ENCODE peak calls at places on chromosomes 3 and 15, in seven cellular contexts. L is WERI-Rb-1, Z is sigmoid colon, H is spleen, S is foreskin fibroblast, Q is stomach, O is aorta. E is an unnamed sample.

GRCh38 chr15:96768435-96768789 is 437.9 kb downstream of the NR2F2 start:
- DNase-seq in Q (no peak), S (no peak), L (no peak), H (no peak), O (no peak), Z (no peak), E (no peak)

GRCh38 chr15:69107025-69107620 is 53.3 kb upstream of the GLCE start:
- DNase-seq in H (no peak), Q (no peak), L (no peak), Z (no peak), O (no peak), S (no peak), E (no peak)

GRCh38 chr15:40038267-40038653 is 721 bp downstream of the SRP14 start:
- DNase-seq in H (no peak), Z (no peak), L (no peak), Q (no peak), S (no peak), O (no peak), E (no peak)

GRCh38 chr3:52244061-52244628 is 1.4 kb upstream of the PPM1M start:
- DNase-seq in Z (peak), Q (peak), H (peak), L (no peak), S (peak), O (peak), E (peak)

GRCh38 chr3:39327746-39328349 is 1.7 kb upstream of the CCR8 start:
- DNase-seq in S (no peak), H (no peak), O (no peak), L (no peak), Z (no peak), Q (no peak), E (no peak)

GRCh38 chr3:40768536-40768935 is 243.8 kb downstream of the ZNF621 start:
- DNase-seq in Q (no peak), O (no peak), H (no peak), Z (no peak), L (no peak), S (no peak), E (peak)

GRCh38 chr3:136135039-136135802 is 60.9 kb downstream of the MSL2 start:
- DNase-seq in O (no peak), H (no peak), Q (no peak), L (no peak), S (no peak), Z (no peak), E (no peak)

GRCh38 chr15:90892498-90893174 is 8.3 kb downstream of the FES start:
- DNase-seq in S (no peak), O (no peak), L (no peak), Q (no peak), H (peak), Z (no peak), E (no peak)

GRCh38 chr15:35738370-35738769 is 192.4 kb upstream of the DPH6 start:
- DNase-seq in H (no peak), Z (no peak), L (no peak), O (no peak), Q (no peak), S (peak), E (no peak)

GRCh38 chr3:18124501-18124900 is 300.6 kb downstream of the SATB1 start:
- DNase-seq in O (no peak), L (no peak), Q (no peak), S (peak), Z (no peak), H (no peak), E (peak)

GRCh38 chr15:48358229-48358641 is 27.0 kb downstream of the DUT start:
- DNase-seq in S (no peak), O (no peak), L (no peak), Z (no peak), H (no peak), Q (no peak), E (no peak)

GRCh38 chr15:25862469-25863066 is 559 bp downstream of the ATP10A start:
- DNase-seq in Q (peak), L (peak), O (peak), Z (no peak), H (no peak), S (no peak), E (peak)

DNA sequence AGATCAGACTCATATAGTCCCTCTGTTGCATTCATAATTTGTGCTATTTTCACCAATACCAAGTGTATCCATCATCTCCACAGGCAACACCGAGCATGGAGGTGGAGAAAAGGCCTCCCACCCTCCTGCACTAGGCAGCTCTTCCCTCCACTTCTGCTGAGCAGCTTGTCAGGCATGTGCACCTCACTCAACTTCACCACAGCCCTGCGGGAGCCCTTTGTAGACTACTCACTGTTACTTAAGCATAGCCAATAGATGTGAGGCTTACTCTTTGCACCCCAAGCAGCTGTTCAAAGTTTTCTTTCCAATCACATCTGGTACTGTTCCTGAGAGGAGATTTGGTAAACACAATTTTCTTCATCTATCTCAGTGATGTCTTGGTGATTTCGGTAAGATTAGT is 16.9 kb upstream of the GUCA1C start:
- DNase-seq in Z (no peak), H (no peak), L (no peak), Q (no peak), S (no peak), O (no peak), E (no peak)
- H3K4me3 ChIP-seq in Z (no peak), H (no peak), L (no peak), Q (no peak), S (no peak), O (no peak), E (no peak)

GRCh38 chr3:22121068-22121706 is 370.2 kb upstream of the ZNF385D start:
- DNase-seq in H (no peak), O (no peak), Q (no peak), Z (no peak), L (no peak), S (no peak), E (no peak)
- H3K4me3 ChIP-seq in H (no peak), O (no peak), Q (no peak), Z (no peak), L (no peak), S (no peak), E (no peak)

GRCh38 chr15:67782592-67782991 is 42.7 kb upstream of the SKOR1 start:
- DNase-seq in S (no peak), O (no peak), Z (no peak), Q (no peak), H (no peak), L (no peak), E (no peak)
- H3K4me3 ChIP-seq in S (no peak), O (no peak), Z (no peak), Q (no peak), H (no peak), L (no peak), E (no peak)

DNA sequence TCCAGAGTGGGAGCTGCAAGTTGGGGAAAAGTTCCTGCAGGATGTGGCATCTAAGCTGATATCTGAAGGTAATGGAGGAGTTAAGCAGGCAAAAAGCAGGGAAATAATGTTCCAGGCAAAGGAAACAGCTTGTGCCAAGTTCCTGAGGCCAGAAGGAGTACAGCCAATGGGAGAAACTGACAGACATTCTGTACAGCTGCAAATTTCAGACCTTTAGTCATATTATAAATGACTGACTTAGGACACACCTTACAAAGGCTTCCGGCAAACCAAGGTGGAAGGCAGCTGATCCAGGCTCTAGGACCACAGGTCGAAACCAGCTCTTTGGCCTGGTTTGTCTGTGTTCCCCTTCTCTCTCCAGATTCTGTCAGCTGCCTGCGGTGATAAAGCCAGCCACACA is 9.3 kb downstream of the WWTR1 start:
- DNase-seq in L (no peak), Q (no peak), S (no peak), H (no peak), O (no peak), Z (no peak), E (no peak)
- H3K4me3 ChIP-seq in L (no peak), Q (no peak), S (no peak), H (no peak), O (no peak), Z (no peak), E (no peak)

DNA sequence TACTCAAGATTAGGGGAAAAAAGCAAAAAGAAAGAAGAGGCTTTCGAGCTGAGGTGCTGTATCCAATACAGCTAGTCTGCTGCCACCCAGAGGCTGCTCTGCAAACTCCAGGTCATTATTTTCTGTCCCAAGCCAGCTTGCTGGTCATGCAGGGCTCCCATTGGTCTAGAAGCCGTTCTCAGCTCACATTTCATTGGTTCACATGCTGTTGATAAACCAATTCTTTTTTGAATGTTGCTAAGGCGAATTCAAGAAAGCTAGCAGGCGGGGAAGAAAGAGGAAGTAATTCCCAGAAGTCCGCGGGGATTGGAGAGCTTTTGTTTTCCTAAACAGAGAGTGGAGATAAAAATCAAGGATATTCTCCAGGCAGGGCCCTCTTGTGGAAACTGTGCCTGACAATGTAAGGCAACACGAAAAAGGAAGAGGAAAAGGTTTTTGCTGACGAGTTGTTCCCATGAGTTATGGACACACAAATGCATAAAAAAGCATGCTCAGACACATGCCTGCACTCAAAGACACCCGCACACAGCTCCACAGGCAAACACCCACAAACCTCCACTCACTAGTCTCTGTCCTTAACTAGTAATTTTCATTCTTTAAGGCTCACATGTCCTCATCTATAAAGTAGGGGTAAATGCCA is 33.4 kb downstream of the FSTL1 start:
- DNase-seq in Z (peak), O (peak), H (peak), L (peak), Q (peak), S (peak), E (peak)
- H3K4me3 ChIP-seq in Z (peak), O (no peak), H (peak), L (peak), Q (peak), S (peak), E (peak)

GRCh38 chr3:104279617-104280016 is 1087.1 kb upstream of the ALCAM start:
- DNase-seq in Q (no peak), H (no peak), Z (no peak), L (no peak), S (no peak), O (no peak), E (peak)
- H3K4me3 ChIP-seq in Q (no peak), H (no peak), Z (no peak), L (no peak), S (peak), O (peak), E (peak)

GRCh38 chr3:138933981-138934691 is 12.8 kb downstream of the FOXL2 start:
- DNase-seq in L (no peak), O (no peak), S (no peak), Z (peak), Q (no peak), H (no peak), E (no peak)

GRCh38 chr3:138936763-138937689 is 9.9 kb downstream of the FOXL2 start:
- DNase-seq in Q (no peak), L (no peak), H (peak), O (no peak), Z (no peak), S (no peak), E (no peak)

GRCh38 chr3:138937690-138938055 is 9.3 kb downstream of the FOXL2 start:
- DNase-seq in L (no peak), H (no peak), Q (no peak), O (no peak), S (no peak), Z (peak), E (no peak)

GRCh38 chr3:138935864-138936762 is 10.8 kb downstream of the FOXL2 start:
- DNase-seq in Z (peak), L (peak), Q (peak), H (peak), S (peak), O (peak), E (peak)

DNA sequence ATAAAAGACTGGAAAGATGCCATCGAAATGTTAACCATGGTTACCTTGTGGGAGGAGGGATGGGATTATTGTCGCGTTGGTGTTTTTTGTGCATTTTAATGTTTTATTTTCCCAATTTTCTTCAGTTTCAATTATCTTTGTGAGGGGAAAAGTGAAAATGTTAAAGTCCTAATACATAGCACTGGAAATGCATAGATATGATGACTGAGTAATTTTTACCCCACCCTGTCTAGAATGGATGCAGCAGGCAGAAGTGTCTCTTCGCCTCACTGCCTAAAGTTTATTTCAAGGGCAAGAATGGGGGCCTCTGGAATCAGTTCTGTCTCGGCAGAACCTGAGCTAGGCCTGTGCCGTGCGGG is 11.5 kb downstream of the FOXL2 start:
- DNase-seq in Q (no peak), O (no peak), Z (no peak), L (no peak), H (no peak), S (no peak), E (no peak)
- H3K4me3 ChIP-seq in Q (no peak), O (no peak), Z (no peak), L (peak), H (no peak), S (peak), E (peak)

GRCh38 chr3:185933374-185933950 is 4.4 kb downstream of the TRA2B start:
- DNase-seq in L (no peak), S (no peak), Z (no peak), Q (no peak), H (no peak), O (no peak), E (no peak)
- H3K4me3 ChIP-seq in L (no peak), S (peak), Z (peak), Q (peak), H (no peak), O (peak), E (peak)

GRCh38 chr15:44194397-44195150 is 497 bp downstream of the FRMD5 start:
- DNase-seq in H (peak), L (peak), Q (peak), Z (peak), O (peak), S (peak), E (peak)
- H3K4me3 ChIP-seq in H (peak), L (peak), Q (peak), Z (peak), O (peak), S (peak), E (peak)